ENCODE peak calls at places on chromosomes 2 and 18, in ten cellular contexts. N, J, W, I, M, S, A, C, H and L are unnamed samples.

GRCh38 chr2:99217929-99218501 is 37.0 kb downstream of the MRPL30 start:
- DNase-seq in M (no peak), H (peak; percentile 26), A (no peak), J (no peak), S (no peak), W (no peak), I (no peak), N (no peak), C (no peak), L (no peak)

GRCh38 chr2:229434131-229434530 is 163.0 kb upstream of the PID1 start:
- DNase-seq in J (no peak), W (no peak), S (no peak), N (no peak), H (no peak), C (peak; percentile 49), I (no peak), M (no peak), A (no peak), L (no peak)

GRCh38 chr2:174967693-174968260 is 37.4 kb downstream of the CHN1 start:
- DNase-seq in A (no peak), I (no peak), S (no peak), C (no peak), W (no peak), J (no peak), M (no peak), H (peak; percentile 28), N (no peak), L (no peak)

GRCh38 chr18:45521777-45522176 is 93.5 kb upstream of the SLC14A2 start:
- DNase-seq in I (no peak), H (peak; percentile 64), W (no peak), N (no peak), S (no peak), C (peak; percentile 75), M (no peak), A (no peak), J (no peak), L (no peak)

GRCh38 chr2:168255866-168256265 is 8.5 kb upstream of the STK39 start:
- DNase-seq in J (no peak), H (no peak), W (no peak), C (no peak), I (no peak), M (no peak), N (no peak), S (no peak), A (no peak), L (no peak)

GRCh38 chr2:20650412-20650879 is 452 bp downstream of the HS1BP3 start:
- DNase-seq in W (no peak), S (no peak), H (peak; percentile 56), C (peak; percentile 38), N (no peak), M (peak; percentile 44), I (peak; percentile 43), J (no peak), A (no peak), L (no peak)

GRCh38 chr2:55500025-55500424 is 19.5 kb upstream of the CFAP36 start:
- DNase-seq in C (peak; percentile 47), N (no peak), M (no peak), S (no peak), A (no peak), I (peak; percentile 41), H (peak; percentile 57), W (no peak), J (no peak), L (no peak)

GRCh38 chr2:107932986-107933385 is 53.3 kb upstream of the SLC5A7 start:
- DNase-seq in A (no peak), M (no peak), H (peak; percentile 38), I (peak; percentile 30), N (no peak), W (no peak), J (no peak), C (peak; percentile 12), S (no peak), L (no peak)

GRCh38 chr2:70716131-70716766 is 51.8 kb downstream of the ADD2 start:
- DNase-seq in N (no peak), M (no peak), I (no peak), H (no peak), W (no peak), J (no peak), S (peak; percentile 43), C (no peak), A (no peak), L (no peak)

GRCh38 chr18:35510071-35511010 is 12.6 kb upstream of the INO80C start:
- DNase-seq in N (no peak), J (no peak), W (no peak), A (no peak), C (no peak), M (no peak), S (no peak), I (no peak), H (no peak), L (no peak)

GRCh38 chr2:12102679-12103078 is 356.2 kb downstream of the LPIN1 start:
- DNase-seq in H (no peak), M (no peak), C (no peak), W (no peak), A (no peak), I (no peak), S (no peak), J (no peak), N (no peak), L (no peak)

GRCh38 chr2:9199716-9200633 is 6.6 kb upstream of the ASAP2 start:
- DNase-seq in A (no peak), I (no peak), S (no peak), N (no peak), M (no peak), J (no peak), W (no peak), C (no peak), H (peak; percentile 68), L (no peak)

GRCh38 chr2:160494243-160494642 is 636 bp upstream of the RBMS1 start:
- DNase-seq in I (peak; percentile 32), N (no peak), C (no peak), M (no peak), J (no peak), W (no peak), A (peak; percentile 21), H (peak; percentile 43), S (no peak), L (no peak)

GRCh38 chr2:240789501-240790369 is 30.3 kb downstream of the KIF1A start:
- DNase-seq in S (no peak), J (no peak), A (peak; percentile 5), H (no peak), I (no peak), C (no peak), M (no peak), N (no peak), W (no peak), L (no peak)

GRCh38 chr2:203730076-203730729 is 23.8 kb downstream of the CD28 start:
- DNase-seq in A (no peak), N (no peak), J (no peak), I (no peak), H (peak; percentile 23), S (no peak), C (peak; percentile 22), W (no peak), M (no peak), L (no peak)

GRCh38 chr2:105744909-105745853 is at the start of gene NCK2:
- DNase-seq in A (peak; percentile 62), C (peak; percentile 35), W (no peak), N (peak; percentile 41), J (no peak), H (peak; percentile 29), M (peak; percentile 60), S (no peak), I (no peak), L (no peak)

GRCh38 chr2:199460808-199461454 is 3.2 kb upstream of the SATB2 start:
- DNase-seq in J (no peak), S (no peak), C (no peak), I (no peak), W (no peak), N (no peak), A (no peak), H (no peak), M (no peak), L (no peak)

GRCh38 chr2:76450024-76450475 is 739.3 kb upstream of the GCFC2 start:
- DNase-seq in N (no peak), M (no peak), A (no peak), J (no peak), I (no peak), H (no peak), C (no peak), W (no peak), S (no peak), L (no peak)

GRCh38 chr2:239075918-239076727 is 228.2 kb downstream of the TWIST2 start:
- DNase-seq in S (no peak), N (no peak), W (no peak), H (no peak), C (no peak), I (no peak), A (no peak), J (no peak), M (no peak), L (peak; percentile 26)

GRCh38 chr2:70089220-70089945 is 2.1 kb downstream of the PCBP1 start:
- DNase-seq in I (peak; percentile 48), M (no peak), H (peak; percentile 39), N (no peak), J (no peak), A (peak; percentile 21), W (no peak), S (no peak), C (peak; percentile 35), L (peak; percentile 47)